ENCODE peak calls at places on chromosomes 2 and 18, in seven cellular contexts. V is Peyer's patch, X is prostate gland, I is A549, E is body of pancreas, A is uterus, M is IMR-90. Z is an unnamed sample.

GRCh38 chr2:164882276-164882675 is 40.7 kb upstream of the COBLL1 start:
- DNase-seq in V (no peak), X (no peak), I (no peak), E (no peak), A (no peak), M (no peak), Z (peak)

GRCh38 chr18:34222025-34222395 is 2.7 kb downstream of the NOL4 start:
- DNase-seq in V (no peak), X (no peak), I (no peak), E (no peak), A (no peak), M (no peak), Z (peak)

GRCh38 chr2:216015722-216016464 is 2.5 kb upstream of the MREG start:
- DNase-seq in V (peak), X (no peak), I (no peak), E (no peak), A (no peak), M (no peak), Z (no peak)

GRCh38 chr2:120650022-120650644 is 85.5 kb upstream of the GLI2 start:
- DNase-seq in V (no peak), X (no peak), I (no peak), E (no peak), A (no peak), M (no peak), Z (no peak)

GRCh38 chr2:129277611-129278010 is 701.9 kb upstream of the RAB6C start:
- DNase-seq in V (no peak), X (no peak), I (no peak), E (no peak), A (no peak), M (no peak), Z (no peak)

GRCh38 chr2:32712870-32713269 is 85.0 kb downstream of the TTC27 start:
- DNase-seq in V (no peak), X (no peak), I (no peak), E (no peak), A (no peak), M (peak), Z (no peak)

GRCh38 chr2:14554829-14555580 is 77.5 kb upstream of the LRATD1 start:
- DNase-seq in V (no peak), X (no peak), I (no peak), E (no peak), A (no peak), M (no peak), Z (no peak)

GRCh38 chr2:5673861-5674240 is 18.3 kb upstream of the SOX11 start:
- DNase-seq in V (no peak), X (no peak), I (no peak), E (no peak), A (no peak), M (peak), Z (peak)

GRCh38 chr18:36448384-36449290 is 151.1 kb downstream of the FHOD3 start:
- DNase-seq in V (no peak), X (no peak), I (no peak), E (no peak), A (no peak), M (no peak), Z (no peak)

GRCh38 chr2:117862459-117862858 is 48.0 kb downstream of the DDX18 start:
- DNase-seq in V (no peak), X (no peak), I (no peak), E (no peak), A (no peak), M (no peak), Z (no peak)

GRCh38 chr18:7585272-7585670 is 18.2 kb downstream of the PTPRM start:
- DNase-seq in V (no peak), X (no peak), I (no peak), E (no peak), A (no peak), M (no peak), Z (no peak)

GRCh38 chr18:78074400-78075020 is 824.9 kb downstream of the GALR1 start:
- DNase-seq in V (no peak), X (no peak), I (no peak), E (no peak), A (no peak), M (no peak), Z (no peak)

GRCh38 chr2:19358242-19359020 is at the start of gene OSR1:
- DNase-seq in V (no peak), X (peak), I (peak), E (no peak), A (peak), M (peak), Z (peak)

GRCh38 chr2:236663267-236663666 is 93.6 kb downstream of the ACKR3 start:
- DNase-seq in V (peak), X (no peak), I (no peak), E (no peak), A (peak), M (no peak), Z (peak)

GRCh38 chr2:223641062-223641461 is 38.9 kb upstream of the SCG2 start:
- DNase-seq in V (no peak), X (peak), I (no peak), E (no peak), A (no peak), M (peak), Z (no peak)

GRCh38 chr2:725464-725863 is 48.3 kb upstream of the TMEM18 start:
- DNase-seq in V (no peak), X (no peak), I (no peak), E (no peak), A (no peak), M (no peak), Z (no peak)

GRCh38 chr2:234953116-234954031 is 1.6 kb downstream of the SH3BP4 start:
- DNase-seq in V (no peak), X (peak), I (no peak), E (peak), A (no peak), M (no peak), Z (no peak)

GRCh38 chr18:72460210-72460680 is 83.9 kb downstream of the CBLN2 start:
- DNase-seq in V (no peak), X (no peak), I (peak), E (no peak), A (no peak), M (peak), Z (peak)

GRCh38 chr2:211055438-211055837 is 499.0 kb downstream of the CPS1 start:
- DNase-seq in V (no peak), X (no peak), I (peak), E (no peak), A (no peak), M (no peak), Z (no peak)

GRCh38 chr2:233818639-233819621 is 35.4 kb downstream of the HJURP start:
- DNase-seq in V (no peak), X (no peak), I (no peak), E (peak), A (no peak), M (no peak), Z (no peak)

GRCh38 chr18:56168049-56168781 is 470.2 kb downstream of the TXNL1 start:
- DNase-seq in V (no peak), X (peak), I (peak), E (peak), A (no peak), M (peak), Z (peak)

GRCh38 chr2:216671081-216671411 is 24.3 kb downstream of the IGFBP5 start:
- DNase-seq in V (no peak), X (no peak), I (no peak), E (no peak), A (no peak), M (peak), Z (no peak)

GRCh38 chr2:127086800-127087737 is 19.9 kb downstream of the BIN1 start:
- DNase-seq in V (peak), X (no peak), I (no peak), E (no peak), A (peak), M (peak), Z (peak)

GRCh38 chr2:233455006-233455405 is 100.7 kb downstream of the DGKD start:
- DNase-seq in V (no peak), X (no peak), I (no peak), E (no peak), A (no peak), M (no peak), Z (no peak)

GRCh38 chr18:24875761-24876160 is 415.3 kb downstream of the HRH4 start:
- DNase-seq in V (no peak), X (no peak), I (no peak), E (no peak), A (no peak), M (no peak), Z (no peak)

GRCh38 chr2:31404827-31405226 is 9.7 kb downstream of the XDH start:
- DNase-seq in V (no peak), X (no peak), I (no peak), E (no peak), A (no peak), M (no peak), Z (no peak)

GRCh38 chr2:181454990-181455520 is 2.1 kb upstream of the ITGA4 start:
- DNase-seq in V (no peak), X (no peak), I (no peak), E (no peak), A (no peak), M (no peak), Z (no peak)

GRCh38 chr2:38526195-38526594 is 76.5 kb downstream of the HNRNPLL start:
- DNase-seq in V (no peak), X (no peak), I (no peak), E (no peak), A (no peak), M (peak), Z (no peak)

GRCh38 chr2:38527338-38528007 is 75.3 kb downstream of the HNRNPLL start:
- DNase-seq in V (no peak), X (no peak), I (no peak), E (no peak), A (no peak), M (no peak), Z (no peak)

GRCh38 chr2:38524580-38524979 is 78.1 kb downstream of the HNRNPLL start:
- DNase-seq in V (no peak), X (no peak), I (no peak), E (no peak), A (no peak), M (no peak), Z (no peak)

GRCh38 chr2:38529208-38529607 is 73.5 kb downstream of the HNRNPLL start:
- DNase-seq in V (no peak), X (no peak), I (no peak), E (no peak), A (no peak), M (no peak), Z (no peak)

GRCh38 chr2:38528008-38528442 is 74.7 kb downstream of the HNRNPLL start:
- DNase-seq in V (no peak), X (no peak), I (peak), E (no peak), A (peak), M (peak), Z (peak)
- TF ChIP-seq CTCF in V (no peak), X (peak), I (peak), E (no peak), A (no peak), M (no peak), Z (no peak)

GRCh38 chr2:152406119-152406835 is 71.3 kb downstream of the FMNL2 start:
- DNase-seq in V (no peak), X (no peak), I (no peak), E (no peak), A (no peak), M (no peak), Z (no peak)
- H3K4me3 ChIP-seq in V (no peak), X (no peak), I (no peak), E (no peak), A (no peak), M (no peak), Z (no peak)

GRCh38 chr2:28624436-28624797 is 127.2 kb upstream of the PPP1CB start:
- DNase-seq in V (no peak), X (no peak), I (no peak), E (no peak), A (no peak), M (no peak), Z (no peak)

GRCh38 chr2:28623582-28624405 is 127.8 kb upstream of the PPP1CB start:
- DNase-seq in V (no peak), X (no peak), I (no peak), E (no peak), A (no peak), M (no peak), Z (no peak)

GRCh38 chr2:28626376-28626775 is 125.3 kb upstream of the PPP1CB start:
- DNase-seq in V (no peak), X (no peak), I (no peak), E (no peak), A (no peak), M (no peak), Z (no peak)

GRCh38 chr2:28626891-28627421 is 124.7 kb upstream of the PPP1CB start:
- DNase-seq in V (no peak), X (no peak), I (no peak), E (no peak), A (peak), M (peak), Z (peak)

GRCh38 chr2:28624798-28625701 is 126.6 kb upstream of the PPP1CB start:
- DNase-seq in V (peak), X (no peak), I (no peak), E (peak), A (peak), M (peak), Z (peak)
- TF ChIP-seq CTCF in V (no peak), X (no peak), I (no peak), E (no peak), A (no peak), M (peak), Z (no peak)

DNA sequence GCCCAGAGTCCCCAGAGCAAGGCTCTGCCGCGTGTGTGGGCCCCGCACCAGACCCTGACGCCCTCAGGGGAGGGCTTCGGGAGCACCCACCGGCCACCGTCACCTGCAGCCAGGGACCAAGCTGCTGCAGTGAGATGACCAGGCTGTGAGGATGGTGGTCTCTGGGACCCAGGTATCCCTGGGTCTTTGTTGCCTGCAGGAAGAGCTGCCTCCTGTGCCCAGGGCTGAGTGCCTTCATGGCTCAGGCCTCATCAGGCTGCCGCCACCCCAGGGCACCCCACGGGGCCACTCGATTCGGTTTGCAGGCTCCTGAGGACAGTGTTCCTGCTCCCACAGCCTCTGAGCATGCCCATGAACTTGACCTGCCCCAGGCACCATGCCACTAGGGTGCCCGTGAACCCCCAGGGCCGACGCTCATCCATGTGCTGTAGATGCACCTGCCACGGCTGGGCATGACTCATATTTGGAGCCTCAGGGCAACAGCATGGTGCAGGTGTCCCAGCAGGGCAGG is 109.8 kb downstream of the FAM210A start:
- DNase-seq in V (peak), X (no peak), I (no peak), E (no peak), A (no peak), M (no peak), Z (no peak)
- H3K4me3 ChIP-seq in V (peak), X (no peak), I (no peak), E (no peak), A (no peak), M (no peak), Z (no peak)

GRCh38 chr2:18154812-18155211 is 276.3 kb downstream of the KCNS3 start:
- DNase-seq in V (no peak), X (no peak), I (no peak), E (no peak), A (no peak), M (no peak), Z (no peak)
- TF ChIP-seq CTCF in V (no peak), X (no peak), I (no peak), E (no peak), A (no peak), M (no peak), Z (peak)

DNA sequence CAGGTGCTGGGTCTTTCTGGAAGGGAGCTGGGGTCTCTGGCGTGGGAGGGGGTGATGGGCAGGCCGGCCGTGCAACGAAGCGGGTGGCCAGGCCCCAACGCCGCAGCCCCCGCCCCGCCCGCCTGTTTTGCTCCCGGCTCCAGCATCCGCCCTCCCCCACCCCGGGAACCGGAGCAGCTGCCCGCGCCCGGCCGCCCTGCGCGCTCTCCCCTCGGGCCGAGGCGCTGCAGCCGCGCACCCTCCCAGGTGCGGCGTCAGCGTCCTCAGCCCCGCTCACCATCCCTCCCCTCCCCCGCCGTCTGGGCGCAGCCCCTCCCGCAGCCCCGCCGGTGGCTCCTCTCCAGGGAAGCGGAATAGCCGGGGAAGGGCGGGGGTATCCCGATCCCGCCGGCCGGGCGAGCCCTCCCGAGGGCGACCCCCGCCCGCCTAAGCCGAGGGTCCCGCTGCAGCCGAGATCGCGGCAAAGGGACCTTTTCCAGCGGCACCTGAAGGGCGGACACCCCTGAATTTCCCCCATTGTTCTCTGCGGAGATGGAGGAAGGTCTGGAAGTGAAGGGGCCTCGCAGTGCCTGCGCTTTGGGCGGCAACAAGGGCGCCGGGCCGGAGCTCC is 510 bp downstream of the KIF1A start:
- DNase-seq in V (no peak), X (no peak), I (no peak), E (peak), A (no peak), M (no peak), Z (no peak)
- H3K4me3 ChIP-seq in V (peak), X (peak), I (peak), E (peak), A (no peak), M (no peak), Z (no peak)

Z was measured in astrocyte of the spinal cord.